ENCODE peak calls at places on chromosomes 7 and 10, in eight cellular contexts. One of them, this sample, is unnamed. For H3K4me1 and H3K9me3, the result is how much of the 10 kb centered on the place peaks cover.

GRCh38 chr7:4861673-4862072 is at the start of gene PAPOLB:
- DNase-seq in aorta: no peak
- DNase-seq in breast epithelium: no peak
- DNase-seq in fibroblast of lung: no peak
- DNase-seq in left lung: peak
- DNase-seq in heart right ventricle: no peak
- DNase-seq in endodermal cell: no peak
- DNase-seq in hepatocyte: no peak
- DNase-seq in this sample: peak

GRCh38 chr10:124875596-124875995 is 66.3 kb upstream of the ZRANB1 start:
- DNase-seq in aorta: peak
- DNase-seq in breast epithelium: no peak
- DNase-seq in fibroblast of lung: peak
- DNase-seq in left lung: no peak
- DNase-seq in heart right ventricle: no peak
- DNase-seq in endodermal cell: peak
- DNase-seq in hepatocyte: no peak
- DNase-seq in this sample: no peak

GRCh38 chr7:123460616-123461015 is 73.8 kb downstream of the IQUB start:
- DNase-seq in aorta: no peak
- DNase-seq in breast epithelium: no peak
- DNase-seq in fibroblast of lung: peak
- DNase-seq in left lung: no peak
- DNase-seq in heart right ventricle: no peak
- DNase-seq in endodermal cell: no peak
- DNase-seq in hepatocyte: peak
- DNase-seq in this sample: no peak

GRCh38 chr7:132643302-132643701 is 67.0 kb upstream of the PLXNA4 start:
- DNase-seq in aorta: no peak
- DNase-seq in breast epithelium: no peak
- DNase-seq in fibroblast of lung: no peak
- DNase-seq in left lung: no peak
- DNase-seq in heart right ventricle: no peak
- DNase-seq in endodermal cell: peak
- DNase-seq in hepatocyte: no peak
- DNase-seq in this sample: no peak

GRCh38 chr7:17532861-17533404 is 234.5 kb downstream of the AHR start:
- DNase-seq in aorta: no peak
- DNase-seq in breast epithelium: no peak
- DNase-seq in fibroblast of lung: peak
- DNase-seq in left lung: no peak
- DNase-seq in heart right ventricle: no peak
- DNase-seq in endodermal cell: no peak
- DNase-seq in hepatocyte: no peak
- DNase-seq in this sample: no peak

GRCh38 chr7:17640730-17641377 is 299.4 kb downstream of the SNX13 start:
- DNase-seq in aorta: no peak
- DNase-seq in breast epithelium: no peak
- DNase-seq in fibroblast of lung: peak
- DNase-seq in left lung: no peak
- DNase-seq in heart right ventricle: peak
- DNase-seq in endodermal cell: peak
- DNase-seq in hepatocyte: peak
- DNase-seq in this sample: no peak

GRCh38 chr7:4383584-4383983 is 298.5 kb upstream of the FOXK1 start:
- DNase-seq in aorta: no peak
- DNase-seq in breast epithelium: no peak
- DNase-seq in fibroblast of lung: no peak
- DNase-seq in left lung: no peak
- DNase-seq in heart right ventricle: no peak
- DNase-seq in endodermal cell: no peak
- DNase-seq in hepatocyte: no peak
- DNase-seq in this sample: no peak

GRCh38 chr10:102504976-102505300 is 1.2 kb downstream of the SUFU start:
- DNase-seq in aorta: peak
- DNase-seq in breast epithelium: no peak
- DNase-seq in fibroblast of lung: no peak
- DNase-seq in left lung: no peak
- DNase-seq in heart right ventricle: no peak
- DNase-seq in endodermal cell: no peak
- DNase-seq in hepatocyte: no peak
- DNase-seq in this sample: no peak

GRCh38 chr7:21999896-22000295 is 54.2 kb upstream of the CDCA7L start:
- DNase-seq in aorta: no peak
- DNase-seq in breast epithelium: no peak
- DNase-seq in fibroblast of lung: peak
- DNase-seq in left lung: no peak
- DNase-seq in heart right ventricle: no peak
- DNase-seq in endodermal cell: no peak
- DNase-seq in hepatocyte: no peak
- DNase-seq in this sample: no peak

GRCh38 chr10:44780461-44780860 is 130.7 kb upstream of the TMEM72 start:
- DNase-seq in aorta: no peak
- DNase-seq in breast epithelium: no peak
- DNase-seq in fibroblast of lung: peak
- DNase-seq in left lung: no peak
- DNase-seq in heart right ventricle: no peak
- DNase-seq in endodermal cell: no peak
- DNase-seq in hepatocyte: no peak
- DNase-seq in this sample: no peak

GRCh38 chr10:128011059-128011979 is 104.4 kb downstream of the PTPRE start:
- DNase-seq in aorta: peak
- DNase-seq in breast epithelium: peak
- DNase-seq in fibroblast of lung: peak
- DNase-seq in left lung: peak
- DNase-seq in heart right ventricle: peak
- DNase-seq in endodermal cell: peak
- DNase-seq in hepatocyte: peak
- DNase-seq in this sample: peak

GRCh38 chr7:46652317-46652716 is 731.2 kb upstream of the IGFBP3 start:
- DNase-seq in aorta: no peak
- DNase-seq in breast epithelium: no peak
- DNase-seq in fibroblast of lung: no peak
- DNase-seq in left lung: no peak
- DNase-seq in heart right ventricle: no peak
- DNase-seq in endodermal cell: no peak
- DNase-seq in hepatocyte: no peak
- DNase-seq in this sample: no peak

GRCh38 chr7:94655562-94655883 is 410 bp downstream of the SGCE start:
- DNase-seq in aorta: peak
- DNase-seq in breast epithelium: no peak
- DNase-seq in fibroblast of lung: peak
- DNase-seq in left lung: no peak
- DNase-seq in heart right ventricle: no peak
- DNase-seq in endodermal cell: peak
- DNase-seq in hepatocyte: peak
- DNase-seq in this sample: peak

GRCh38 chr10:18681971-18682403 is 22.8 kb downstream of the ARL5B start:
- DNase-seq in aorta: no peak
- DNase-seq in breast epithelium: no peak
- DNase-seq in fibroblast of lung: peak
- DNase-seq in left lung: no peak
- DNase-seq in heart right ventricle: no peak
- DNase-seq in endodermal cell: no peak
- DNase-seq in hepatocyte: no peak
- DNase-seq in this sample: no peak

GRCh38 chr10:79070611-79071534 is 2.1 kb downstream of the ZMIZ1 start:
- DNase-seq in aorta: peak
- DNase-seq in breast epithelium: peak
- DNase-seq in fibroblast of lung: peak
- DNase-seq in left lung: peak
- DNase-seq in heart right ventricle: peak
- DNase-seq in endodermal cell: peak
- DNase-seq in hepatocyte: peak
- DNase-seq in this sample: peak

GRCh38 chr7:137987968-137988367 is 13.9 kb downstream of the CREB3L2 start:
- DNase-seq in aorta: no peak
- DNase-seq in breast epithelium: no peak
- DNase-seq in fibroblast of lung: no peak
- DNase-seq in left lung: no peak
- DNase-seq in heart right ventricle: no peak
- DNase-seq in endodermal cell: no peak
- DNase-seq in hepatocyte: no peak
- DNase-seq in this sample: no peak

GRCh38 chr7:142957723-142958122 is 4.4 kb downstream of the KEL start:
- DNase-seq in aorta: no peak
- DNase-seq in breast epithelium: no peak
- DNase-seq in fibroblast of lung: no peak
- DNase-seq in left lung: no peak
- DNase-seq in heart right ventricle: no peak
- DNase-seq in endodermal cell: no peak
- DNase-seq in hepatocyte: peak
- DNase-seq in this sample: no peak

GRCh38 chr10:131743190-131744151 is 157.3 kb upstream of the PPP2R2D start:
- DNase-seq in aorta: peak
- DNase-seq in breast epithelium: no peak
- DNase-seq in fibroblast of lung: no peak
- DNase-seq in left lung: peak
- DNase-seq in heart right ventricle: no peak
- DNase-seq in endodermal cell: peak
- DNase-seq in hepatocyte: peak
- DNase-seq in this sample: no peak

DNA sequence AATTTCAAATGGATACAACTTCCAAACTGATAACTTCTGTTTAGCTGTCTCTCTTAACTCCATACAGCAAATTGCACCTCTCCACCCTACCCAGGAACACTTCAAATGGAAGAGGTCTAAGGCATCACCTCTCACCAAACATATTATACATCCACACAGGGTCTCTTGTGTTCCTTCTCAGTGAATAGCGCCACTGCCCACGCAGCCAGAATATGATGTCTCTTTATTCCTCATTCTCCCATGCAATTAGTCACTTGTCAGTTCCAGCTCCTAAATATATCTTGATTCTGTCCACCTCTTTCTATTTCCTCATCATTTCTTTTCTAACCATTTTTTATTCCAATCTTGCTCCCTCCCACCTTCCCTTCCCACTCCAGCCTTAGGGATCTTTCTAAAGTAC is 5.9 kb upstream of the TSPAN14 start:
- DNase-seq in aorta: peak
- DNase-seq in breast epithelium: no peak
- DNase-seq in fibroblast of lung: no peak
- DNase-seq in left lung: no peak
- DNase-seq in heart right ventricle: no peak
- DNase-seq in endodermal cell: no peak
- DNase-seq in hepatocyte: no peak
- DNase-seq in this sample: no peak
- H3K4me1 ChIP-seq in aorta: under half
- H3K4me1 ChIP-seq in breast epithelium: under half
- H3K4me1 ChIP-seq in fibroblast of lung: under half
- H3K4me1 ChIP-seq in left lung: under half
- H3K4me1 ChIP-seq in heart right ventricle: under half
- H3K4me1 ChIP-seq in endodermal cell: under half
- H3K4me1 ChIP-seq in hepatocyte: under half
- H3K4me1 ChIP-seq in this sample: under half

GRCh38 chr10:37826806-37827205 is 30.6 kb downstream of the ZNF248 start:
- DNase-seq in aorta: no peak
- DNase-seq in breast epithelium: no peak
- DNase-seq in fibroblast of lung: no peak
- DNase-seq in left lung: no peak
- DNase-seq in heart right ventricle: no peak
- DNase-seq in endodermal cell: no peak
- DNase-seq in hepatocyte: no peak
- DNase-seq in this sample: no peak
- H3K9me3 ChIP-seq in aorta: under half
- H3K9me3 ChIP-seq in breast epithelium: half or more
- H3K9me3 ChIP-seq in fibroblast of lung: under half
- H3K9me3 ChIP-seq in left lung: under half
- H3K9me3 ChIP-seq in heart right ventricle: under half
- H3K9me3 ChIP-seq in endodermal cell: half or more
- H3K9me3 ChIP-seq in hepatocyte: under half
- H3K9me3 ChIP-seq in this sample: under half

DNA sequence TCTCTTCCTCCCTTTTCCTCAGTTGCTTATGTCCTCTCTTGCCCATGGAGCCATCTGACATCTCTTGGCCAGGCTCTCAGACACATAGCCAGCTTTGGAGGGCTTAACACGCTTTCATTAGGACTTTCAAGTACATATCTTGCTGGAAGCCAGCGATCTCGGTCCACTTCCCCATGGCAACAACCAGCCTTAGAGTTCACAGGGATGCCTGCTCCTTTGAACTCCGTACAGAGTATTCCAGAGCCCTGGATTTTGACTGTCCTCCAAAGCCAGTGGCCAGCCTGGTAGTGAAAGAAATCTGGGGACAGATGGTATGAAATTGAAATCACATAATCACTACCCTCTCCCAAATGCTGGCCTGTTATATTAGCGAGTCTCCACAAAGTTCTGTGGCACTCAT is 370.5 kb upstream of the NPVF start:
- DNase-seq in aorta: no peak
- DNase-seq in breast epithelium: no peak
- DNase-seq in fibroblast of lung: no peak
- DNase-seq in left lung: no peak
- DNase-seq in heart right ventricle: no peak
- DNase-seq in endodermal cell: no peak
- DNase-seq in hepatocyte: no peak
- DNase-seq in this sample: no peak
- H3K4me1 ChIP-seq in aorta: under half
- H3K4me1 ChIP-seq in breast epithelium: under half
- H3K4me1 ChIP-seq in fibroblast of lung: under half
- H3K4me1 ChIP-seq in left lung: under half
- H3K4me1 ChIP-seq in heart right ventricle: under half
- H3K4me1 ChIP-seq in endodermal cell: under half
- H3K4me1 ChIP-seq in hepatocyte: under half
- H3K4me1 ChIP-seq in this sample: under half

GRCh38 chr10:6259153-6259552 is 56.4 kb downstream of the PFKFB3 start:
- DNase-seq in aorta: no peak
- DNase-seq in breast epithelium: no peak
- DNase-seq in fibroblast of lung: no peak
- DNase-seq in left lung: no peak
- DNase-seq in heart right ventricle: no peak
- DNase-seq in endodermal cell: no peak
- DNase-seq in hepatocyte: no peak
- DNase-seq in this sample: no peak

GRCh38 chr10:6256439-6256838 is 53.7 kb downstream of the PFKFB3 start:
- DNase-seq in aorta: no peak
- DNase-seq in breast epithelium: no peak
- DNase-seq in fibroblast of lung: no peak
- DNase-seq in left lung: no peak
- DNase-seq in heart right ventricle: no peak
- DNase-seq in endodermal cell: no peak
- DNase-seq in hepatocyte: no peak
- DNase-seq in this sample: no peak

GRCh38 chr10:6255548-6256061 is 52.9 kb downstream of the PFKFB3 start:
- DNase-seq in aorta: no peak
- DNase-seq in breast epithelium: no peak
- DNase-seq in fibroblast of lung: no peak
- DNase-seq in left lung: no peak
- DNase-seq in heart right ventricle: no peak
- DNase-seq in endodermal cell: peak
- DNase-seq in hepatocyte: no peak
- DNase-seq in this sample: no peak

DNA sequence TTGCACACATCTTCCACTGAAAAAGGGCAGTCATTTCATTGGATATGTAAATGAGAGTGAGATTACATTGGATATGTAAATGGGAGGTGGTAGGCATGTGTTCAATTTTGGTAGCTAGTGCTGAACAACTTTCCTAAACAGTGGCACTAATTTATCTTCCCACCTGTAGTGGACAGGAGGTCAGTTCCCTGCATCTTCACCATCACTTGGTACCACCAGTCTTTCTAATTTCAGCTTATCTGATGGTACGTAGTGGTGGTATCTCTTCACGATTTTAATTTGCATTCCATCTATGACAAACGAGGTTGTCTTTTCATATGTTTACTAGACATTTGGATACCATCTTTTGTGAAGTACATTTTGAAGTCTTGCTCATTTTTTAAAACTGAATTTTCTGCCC is 58.1 kb downstream of the PFKFB3 start:
- DNase-seq in aorta: no peak
- DNase-seq in breast epithelium: no peak
- DNase-seq in fibroblast of lung: no peak
- DNase-seq in left lung: no peak
- DNase-seq in heart right ventricle: no peak
- DNase-seq in endodermal cell: no peak
- DNase-seq in hepatocyte: no peak
- DNase-seq in this sample: no peak
- H3K9me3 ChIP-seq in aorta: under half
- H3K9me3 ChIP-seq in breast epithelium: under half
- H3K9me3 ChIP-seq in fibroblast of lung: under half
- H3K9me3 ChIP-seq in left lung: under half
- H3K9me3 ChIP-seq in heart right ventricle: under half
- H3K9me3 ChIP-seq in endodermal cell: under half
- H3K9me3 ChIP-seq in hepatocyte: under half
- H3K9me3 ChIP-seq in this sample: under half